ENCODE peak calls at places on chromosomes 13 and 19, in six cellular contexts. One of them, this sample, is unnamed.

GRCh38 chr19:22784051-22784450 is at the start of gene ZNF99:
- DNase-seq in heart right ventricle: peak; percentile 68
- DNase-seq in right atrium auricular region: peak; percentile 86
- DNase-seq in omental fat pad: peak; percentile 42
- DNase-seq in tibial nerve: peak; percentile 59
- DNase-seq in fibroblast of mammary gland: no peak
- DNase-seq in this sample: no peak

GRCh38 chr13:27791901-27792392 is 336 bp upstream of the GSX1 start:
- DNase-seq in right atrium auricular region: no peak
- DNase-seq in heart right ventricle: no peak
- DNase-seq in omental fat pad: no peak
- DNase-seq in fibroblast of mammary gland: no peak
- DNase-seq in tibial nerve: no peak
- DNase-seq in this sample: no peak

GRCh38 chr19:54207908-54208783 is 7.5 kb downstream of the RPS9 start:
- DNase-seq in heart right ventricle: no peak
- DNase-seq in tibial nerve: peak; percentile 75
- DNase-seq in omental fat pad: peak; percentile 53
- DNase-seq in right atrium auricular region: peak; percentile 88
- DNase-seq in fibroblast of mammary gland: peak; percentile 98
- DNase-seq in this sample: peak; percentile 73

GRCh38 chr13:79402679-79403078 is 3.4 kb downstream of the RBM26 start:
- DNase-seq in fibroblast of mammary gland: no peak
- DNase-seq in heart right ventricle: no peak
- DNase-seq in omental fat pad: no peak
- DNase-seq in right atrium auricular region: no peak
- DNase-seq in tibial nerve: no peak
- DNase-seq in this sample: no peak

GRCh38 chr13:45873491-45874360 is 22.2 kb upstream of the SIAH3 start:
- DNase-seq in fibroblast of mammary gland: peak; percentile 15
- DNase-seq in right atrium auricular region: no peak
- DNase-seq in tibial nerve: no peak
- DNase-seq in omental fat pad: no peak
- DNase-seq in heart right ventricle: no peak
- DNase-seq in this sample: no peak

GRCh38 chr19:29413435-29413834 is 112.4 kb upstream of the VSTM2B start:
- DNase-seq in omental fat pad: no peak
- DNase-seq in tibial nerve: no peak
- DNase-seq in heart right ventricle: no peak
- DNase-seq in fibroblast of mammary gland: no peak
- DNase-seq in right atrium auricular region: no peak
- DNase-seq in this sample: no peak

GRCh38 chr19:41366089-41366488 is 2.1 kb upstream of the B9D2 start:
- DNase-seq in omental fat pad: no peak
- DNase-seq in heart right ventricle: no peak
- DNase-seq in fibroblast of mammary gland: no peak
- DNase-seq in tibial nerve: no peak
- DNase-seq in right atrium auricular region: no peak
- DNase-seq in this sample: no peak

GRCh38 chr19:33638167-33639033 is 16.6 kb downstream of the CHST8 start:
- DNase-seq in fibroblast of mammary gland: no peak
- DNase-seq in heart right ventricle: no peak
- DNase-seq in omental fat pad: no peak
- DNase-seq in right atrium auricular region: no peak
- DNase-seq in tibial nerve: no peak
- DNase-seq in this sample: no peak

GRCh38 chr19:48308695-48309586 is 16.4 kb upstream of the EMP3 start:
- DNase-seq in omental fat pad: no peak
- DNase-seq in right atrium auricular region: no peak
- DNase-seq in fibroblast of mammary gland: peak; percentile 36
- DNase-seq in tibial nerve: no peak
- DNase-seq in heart right ventricle: no peak
- DNase-seq in this sample: no peak
- TF ChIP-seq CTCF in omental fat pad: no peak
- TF ChIP-seq CTCF in right atrium auricular region: peak; percentile 28
- TF ChIP-seq CTCF in fibroblast of mammary gland: peak; percentile 36
- TF ChIP-seq CTCF in tibial nerve: no peak
- TF ChIP-seq CTCF in heart right ventricle: no peak
- TF ChIP-seq CTCF in this sample: peak; percentile 6

GRCh38 chr19:5152767-5153532 is 184.0 kb downstream of the KDM4B start:
- DNase-seq in fibroblast of mammary gland: no peak
- DNase-seq in right atrium auricular region: no peak
- DNase-seq in heart right ventricle: no peak
- DNase-seq in tibial nerve: no peak
- DNase-seq in omental fat pad: no peak
- DNase-seq in this sample: no peak

GRCh38 chr19:5155586-5156210 is 184.9 kb downstream of the PTPRS start:
- DNase-seq in right atrium auricular region: no peak
- DNase-seq in heart right ventricle: no peak
- DNase-seq in omental fat pad: no peak
- DNase-seq in tibial nerve: no peak
- DNase-seq in fibroblast of mammary gland: no peak
- DNase-seq in this sample: no peak

GRCh38 chr19:5153601-5154128 is 184.8 kb downstream of the KDM4B start:
- DNase-seq in heart right ventricle: no peak
- DNase-seq in fibroblast of mammary gland: no peak
- DNase-seq in tibial nerve: no peak
- DNase-seq in omental fat pad: no peak
- DNase-seq in right atrium auricular region: no peak
- DNase-seq in this sample: no peak

GRCh38 chr19:5154799-5155426 is 185.7 kb downstream of the PTPRS start:
- DNase-seq in heart right ventricle: no peak
- DNase-seq in tibial nerve: no peak
- DNase-seq in fibroblast of mammary gland: no peak
- DNase-seq in right atrium auricular region: no peak
- DNase-seq in omental fat pad: no peak
- DNase-seq in this sample: no peak

DNA sequence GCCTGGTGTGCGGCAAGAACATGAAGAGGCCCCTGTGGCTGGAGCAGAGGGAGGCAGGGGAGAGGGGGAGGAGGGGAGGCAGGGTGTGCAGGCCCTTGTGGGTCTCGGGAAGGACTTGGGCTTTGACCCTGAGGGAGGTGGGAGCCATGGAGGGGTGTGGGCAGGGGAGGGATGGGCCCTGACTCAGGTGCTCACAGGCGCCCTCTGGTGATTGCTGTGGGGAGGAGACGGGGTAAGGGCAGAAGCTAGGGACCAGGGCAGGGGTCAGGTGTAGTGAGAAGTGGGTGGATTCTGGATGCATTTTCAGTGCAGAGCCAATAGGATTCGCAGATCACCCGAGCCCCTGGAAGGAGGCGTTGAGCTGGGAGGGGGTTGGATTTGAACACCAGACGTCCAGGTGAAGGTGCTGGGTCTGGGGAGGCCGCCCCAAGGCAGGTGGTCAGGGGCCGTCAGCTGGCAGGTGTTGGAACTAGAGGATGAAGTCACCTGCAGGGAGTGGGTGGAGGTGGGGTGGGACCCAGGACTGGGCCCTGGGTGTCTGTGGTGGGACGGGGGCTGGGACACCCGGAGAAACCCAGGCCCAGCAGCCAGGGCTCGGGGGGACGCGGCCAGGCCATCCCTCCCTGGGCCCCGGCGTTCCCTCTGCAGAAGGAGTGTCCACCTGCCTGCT is 185.4 kb downstream of the KDM4B start:
- DNase-seq in right atrium auricular region: no peak
- DNase-seq in tibial nerve: no peak
- DNase-seq in omental fat pad: no peak
- DNase-seq in fibroblast of mammary gland: peak; percentile 10
- DNase-seq in heart right ventricle: peak; percentile 34
- DNase-seq in this sample: no peak
- TF ChIP-seq CTCF in right atrium auricular region: peak; percentile 56
- TF ChIP-seq CTCF in tibial nerve: no peak
- TF ChIP-seq CTCF in omental fat pad: no peak
- TF ChIP-seq CTCF in fibroblast of mammary gland: peak; percentile 49
- TF ChIP-seq CTCF in heart right ventricle: no peak
- TF ChIP-seq CTCF in this sample: peak; percentile 42

GRCh38 chr13:96200810-96201209 is 110.9 kb downstream of the HS6ST3 start:
- DNase-seq in heart right ventricle: no peak
- DNase-seq in fibroblast of mammary gland: no peak
- DNase-seq in omental fat pad: no peak
- DNase-seq in right atrium auricular region: no peak
- DNase-seq in tibial nerve: no peak
- DNase-seq in this sample: no peak
- TF ChIP-seq CTCF in heart right ventricle: no peak
- TF ChIP-seq CTCF in fibroblast of mammary gland: no peak
- TF ChIP-seq CTCF in omental fat pad: no peak
- TF ChIP-seq CTCF in right atrium auricular region: no peak
- TF ChIP-seq CTCF in tibial nerve: no peak
- TF ChIP-seq CTCF in this sample: no peak

GRCh38 chr19:46616631-46617322 is 8.1 kb downstream of the PTGIR start:
- DNase-seq in omental fat pad: no peak
- DNase-seq in fibroblast of mammary gland: peak; percentile 74
- DNase-seq in right atrium auricular region: no peak
- DNase-seq in tibial nerve: no peak
- DNase-seq in heart right ventricle: peak; percentile 71
- DNase-seq in this sample: no peak
- TF ChIP-seq CTCF in omental fat pad: no peak
- TF ChIP-seq CTCF in fibroblast of mammary gland: peak; percentile 22
- TF ChIP-seq CTCF in right atrium auricular region: peak; percentile 58
- TF ChIP-seq CTCF in tibial nerve: no peak
- TF ChIP-seq CTCF in heart right ventricle: no peak
- TF ChIP-seq CTCF in this sample: peak; percentile 33

GRCh38 chr19:3575949-3576673 is 3.4 kb downstream of the HMG20B start:
- DNase-seq in tibial nerve: no peak
- DNase-seq in fibroblast of mammary gland: no peak
- DNase-seq in omental fat pad: no peak
- DNase-seq in heart right ventricle: no peak
- DNase-seq in right atrium auricular region: no peak
- DNase-seq in this sample: no peak

GRCh38 chr19:3578390-3578789 is 5.6 kb downstream of the HMG20B start:
- DNase-seq in fibroblast of mammary gland: no peak
- DNase-seq in right atrium auricular region: no peak
- DNase-seq in tibial nerve: no peak
- DNase-seq in heart right ventricle: no peak
- DNase-seq in omental fat pad: no peak
- DNase-seq in this sample: no peak

GRCh38 chr19:3577741-3578344 is 5.1 kb downstream of the HMG20B start:
- DNase-seq in right atrium auricular region: no peak
- DNase-seq in heart right ventricle: no peak
- DNase-seq in fibroblast of mammary gland: no peak
- DNase-seq in omental fat pad: no peak
- DNase-seq in tibial nerve: no peak
- DNase-seq in this sample: no peak

GRCh38 chr19:3575260-3575741 is 2.6 kb downstream of the HMG20B start:
- DNase-seq in tibial nerve: no peak
- DNase-seq in right atrium auricular region: no peak
- DNase-seq in omental fat pad: no peak
- DNase-seq in fibroblast of mammary gland: no peak
- DNase-seq in heart right ventricle: no peak
- DNase-seq in this sample: no peak

GRCh38 chr19:3576696-3577443 is 4.1 kb downstream of the HMG20B start:
- DNase-seq in heart right ventricle: peak; percentile 71
- DNase-seq in fibroblast of mammary gland: peak; percentile 79
- DNase-seq in tibial nerve: no peak
- DNase-seq in omental fat pad: no peak
- DNase-seq in right atrium auricular region: no peak
- DNase-seq in this sample: no peak
- TF ChIP-seq CTCF in heart right ventricle: no peak
- TF ChIP-seq CTCF in fibroblast of mammary gland: no peak
- TF ChIP-seq CTCF in tibial nerve: no peak
- TF ChIP-seq CTCF in omental fat pad: no peak
- TF ChIP-seq CTCF in right atrium auricular region: no peak
- TF ChIP-seq CTCF in this sample: no peak

DNA sequence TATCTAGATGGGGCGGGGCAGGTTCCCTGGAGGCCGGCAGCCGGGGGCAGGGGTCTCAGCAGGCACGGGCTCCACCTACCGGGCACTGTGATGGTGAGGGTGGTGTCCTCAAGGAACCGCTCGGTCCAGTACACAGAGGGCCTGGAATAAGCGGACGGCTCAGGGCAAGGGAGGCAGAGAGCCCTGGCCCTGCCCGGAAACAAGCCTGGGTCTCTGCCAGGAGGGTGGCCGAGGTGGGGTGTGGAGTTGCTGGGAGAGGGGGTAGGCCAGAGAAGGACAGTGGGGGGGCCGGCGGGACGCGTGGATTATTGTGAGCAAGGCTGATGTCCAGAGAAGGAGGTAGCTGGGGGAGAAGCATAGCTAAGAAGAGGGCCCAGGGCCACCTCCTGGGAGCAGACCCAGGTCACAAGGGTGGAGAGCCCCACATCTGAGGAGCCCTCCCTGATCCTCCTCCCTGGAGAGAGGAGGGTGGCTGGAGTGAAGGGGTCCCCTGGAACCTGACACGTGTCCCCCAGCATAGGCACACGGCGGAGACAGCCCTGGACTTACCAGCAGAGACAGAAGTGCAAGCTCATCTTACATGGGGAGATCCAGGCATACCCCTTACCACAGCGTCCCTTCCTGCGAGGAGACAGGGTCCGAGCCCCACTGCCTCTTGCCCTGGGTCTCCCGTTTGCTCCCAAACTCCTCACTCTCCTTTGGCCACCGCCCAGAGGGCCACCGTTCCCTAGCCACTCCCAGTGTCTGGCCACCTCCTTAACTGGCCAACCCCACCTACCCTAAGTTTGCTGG is 29.0 kb upstream of the MIER2 start:
- DNase-seq in tibial nerve: no peak
- DNase-seq in heart right ventricle: no peak
- DNase-seq in right atrium auricular region: no peak
- DNase-seq in omental fat pad: no peak
- DNase-seq in fibroblast of mammary gland: no peak
- DNase-seq in this sample: no peak
- TF ChIP-seq CTCF in tibial nerve: no peak
- TF ChIP-seq CTCF in heart right ventricle: no peak
- TF ChIP-seq CTCF in right atrium auricular region: no peak
- TF ChIP-seq CTCF in omental fat pad: no peak
- TF ChIP-seq CTCF in fibroblast of mammary gland: no peak
- TF ChIP-seq CTCF in this sample: no peak

DNA sequence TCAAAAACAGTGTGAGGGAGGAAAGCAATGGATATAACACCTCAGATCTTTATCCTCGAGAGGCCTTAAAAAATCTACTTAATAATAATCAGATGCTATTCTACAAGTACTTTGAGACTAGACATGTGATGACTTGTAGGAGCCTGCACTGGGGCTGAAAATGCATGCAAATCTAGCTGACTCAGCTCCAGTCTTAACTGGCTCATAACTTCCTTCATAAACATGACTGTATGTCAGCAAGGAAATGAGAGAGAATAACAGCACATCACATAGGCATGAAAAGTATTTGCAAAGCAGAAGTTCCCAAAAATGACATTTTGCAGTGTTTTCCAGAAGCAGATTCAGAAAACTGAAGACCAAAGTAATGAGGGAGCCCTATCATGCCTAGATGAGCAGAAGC is 38.1 kb downstream of the PSG5 start:
- DNase-seq in right atrium auricular region: no peak
- DNase-seq in heart right ventricle: no peak
- DNase-seq in omental fat pad: no peak
- DNase-seq in fibroblast of mammary gland: peak; percentile 61
- DNase-seq in tibial nerve: no peak
- DNase-seq in this sample: peak; percentile 49
- TF ChIP-seq CTCF in right atrium auricular region: no peak
- TF ChIP-seq CTCF in heart right ventricle: no peak
- TF ChIP-seq CTCF in omental fat pad: no peak
- TF ChIP-seq CTCF in fibroblast of mammary gland: no peak
- TF ChIP-seq CTCF in tibial nerve: no peak
- TF ChIP-seq CTCF in this sample: no peak

GRCh38 chr19:43430142-43430710 is 15.5 kb downstream of the TEX101 start:
- DNase-seq in fibroblast of mammary gland: no peak
- DNase-seq in heart right ventricle: no peak
- DNase-seq in tibial nerve: no peak
- DNase-seq in right atrium auricular region: no peak
- DNase-seq in omental fat pad: no peak
- DNase-seq in this sample: no peak
- TF ChIP-seq CTCF in fibroblast of mammary gland: no peak
- TF ChIP-seq CTCF in heart right ventricle: no peak
- TF ChIP-seq CTCF in tibial nerve: no peak
- TF ChIP-seq CTCF in right atrium auricular region: no peak
- TF ChIP-seq CTCF in omental fat pad: no peak
- TF ChIP-seq CTCF in this sample: peak; percentile 25